ENCODE peak calls at places on chromosome 10, in seven cellular contexts. One of them, this sample, is unnamed.

GRCh38 chr10:89837173-89838001 is 136.0 kb downstream of the KIF20B start:
- DNase-seq in endothelial cell of umbilical vein: peak
- DNase-seq in Peyer's patch: peak
- DNase-seq in psoas muscle: peak
- DNase-seq in cardiac muscle cell: peak
- DNase-seq in brain microvascular endothelial cell: no peak
- DNase-seq in ovary: peak
- DNase-seq in this sample: peak

GRCh38 chr10:43075612-43076003 is 1.3 kb upstream of the RET start:
- DNase-seq in endothelial cell of umbilical vein: no peak
- DNase-seq in ovary: no peak
- DNase-seq in cardiac muscle cell: no peak
- DNase-seq in Peyer's patch: no peak
- DNase-seq in psoas muscle: peak
- DNase-seq in brain microvascular endothelial cell: no peak
- DNase-seq in this sample: no peak

GRCh38 chr10:132984801-132985545 is 42.6 kb upstream of the CFAP46 start:
- DNase-seq in endothelial cell of umbilical vein: no peak
- DNase-seq in psoas muscle: peak
- DNase-seq in ovary: no peak
- DNase-seq in Peyer's patch: peak
- DNase-seq in cardiac muscle cell: no peak
- DNase-seq in brain microvascular endothelial cell: no peak
- DNase-seq in this sample: no peak

GRCh38 chr10:83991986-83992753 is 147.1 kb upstream of the GHITM start:
- DNase-seq in endothelial cell of umbilical vein: peak
- DNase-seq in Peyer's patch: no peak
- DNase-seq in cardiac muscle cell: peak
- DNase-seq in brain microvascular endothelial cell: no peak
- DNase-seq in ovary: no peak
- DNase-seq in psoas muscle: no peak
- DNase-seq in this sample: peak

GRCh38 chr10:125772112-125772863 is 3.3 kb downstream of the MMP21 start:
- DNase-seq in brain microvascular endothelial cell: no peak
- DNase-seq in ovary: no peak
- DNase-seq in Peyer's patch: no peak
- DNase-seq in endothelial cell of umbilical vein: no peak
- DNase-seq in cardiac muscle cell: no peak
- DNase-seq in psoas muscle: no peak
- DNase-seq in this sample: no peak

GRCh38 chr10:112896722-112897121 is 53.3 kb upstream of the TCF7L2 start:
- DNase-seq in psoas muscle: no peak
- DNase-seq in Peyer's patch: no peak
- DNase-seq in cardiac muscle cell: no peak
- DNase-seq in ovary: no peak
- DNase-seq in endothelial cell of umbilical vein: no peak
- DNase-seq in brain microvascular endothelial cell: no peak
- DNase-seq in this sample: no peak

GRCh38 chr10:77004917-77005564 is 632.6 kb downstream of the KCNMA1 start:
- DNase-seq in endothelial cell of umbilical vein: peak
- DNase-seq in Peyer's patch: no peak
- DNase-seq in ovary: no peak
- DNase-seq in brain microvascular endothelial cell: peak
- DNase-seq in cardiac muscle cell: peak
- DNase-seq in psoas muscle: no peak
- DNase-seq in this sample: peak

GRCh38 chr10:91444211-91444610 is 34.1 kb downstream of the HECTD2 start:
- DNase-seq in psoas muscle: no peak
- DNase-seq in cardiac muscle cell: no peak
- DNase-seq in endothelial cell of umbilical vein: no peak
- DNase-seq in brain microvascular endothelial cell: no peak
- DNase-seq in ovary: no peak
- DNase-seq in Peyer's patch: no peak
- DNase-seq in this sample: no peak

GRCh38 chr10:112409755-112410154 is 35.8 kb downstream of the ACSL5 start:
- DNase-seq in Peyer's patch: no peak
- DNase-seq in endothelial cell of umbilical vein: no peak
- DNase-seq in psoas muscle: no peak
- DNase-seq in cardiac muscle cell: no peak
- DNase-seq in ovary: no peak
- DNase-seq in brain microvascular endothelial cell: no peak
- DNase-seq in this sample: no peak

GRCh38 chr10:86260564-86260963 is 106.0 kb downstream of the GRID1 start:
- DNase-seq in psoas muscle: no peak
- DNase-seq in ovary: no peak
- DNase-seq in cardiac muscle cell: no peak
- DNase-seq in endothelial cell of umbilical vein: no peak
- DNase-seq in Peyer's patch: no peak
- DNase-seq in brain microvascular endothelial cell: no peak
- DNase-seq in this sample: no peak

GRCh38 chr10:118412132-118412531 is 70.0 kb upstream of the FAM204A start:
- DNase-seq in brain microvascular endothelial cell: no peak
- DNase-seq in cardiac muscle cell: no peak
- DNase-seq in Peyer's patch: no peak
- DNase-seq in ovary: no peak
- DNase-seq in endothelial cell of umbilical vein: no peak
- DNase-seq in psoas muscle: no peak
- DNase-seq in this sample: no peak

GRCh38 chr10:98252451-98252850 is 15.5 kb downstream of the LOXL4 start:
- DNase-seq in cardiac muscle cell: no peak
- DNase-seq in psoas muscle: no peak
- DNase-seq in endothelial cell of umbilical vein: no peak
- DNase-seq in Peyer's patch: no peak
- DNase-seq in ovary: no peak
- DNase-seq in brain microvascular endothelial cell: no peak
- DNase-seq in this sample: no peak

GRCh38 chr10:93680414-93681047 is 21.9 kb downstream of the FRA10AC1 start:
- DNase-seq in ovary: no peak
- DNase-seq in cardiac muscle cell: peak
- DNase-seq in brain microvascular endothelial cell: peak
- DNase-seq in Peyer's patch: no peak
- DNase-seq in psoas muscle: no peak
- DNase-seq in endothelial cell of umbilical vein: peak
- DNase-seq in this sample: no peak

GRCh38 chr10:109934958-109935793 is 11.9 kb upstream of the XPNPEP1 start:
- DNase-seq in Peyer's patch: no peak
- DNase-seq in ovary: no peak
- DNase-seq in cardiac muscle cell: peak
- DNase-seq in endothelial cell of umbilical vein: peak
- DNase-seq in psoas muscle: no peak
- DNase-seq in brain microvascular endothelial cell: peak
- DNase-seq in this sample: peak

GRCh38 chr10:63722537-63722936 is 201.3 kb downstream of the REEP3 start:
- DNase-seq in endothelial cell of umbilical vein: peak
- DNase-seq in psoas muscle: peak
- DNase-seq in ovary: no peak
- DNase-seq in brain microvascular endothelial cell: peak
- DNase-seq in Peyer's patch: no peak
- DNase-seq in cardiac muscle cell: peak
- DNase-seq in this sample: no peak

GRCh38 chr10:110436554-110437350 is 61.0 kb upstream of the DUSP5 start:
- DNase-seq in ovary: no peak
- DNase-seq in psoas muscle: peak
- DNase-seq in Peyer's patch: peak
- DNase-seq in brain microvascular endothelial cell: no peak
- DNase-seq in cardiac muscle cell: no peak
- DNase-seq in endothelial cell of umbilical vein: no peak
- DNase-seq in this sample: no peak

GRCh38 chr10:43348511-43349312 is 22.7 kb upstream of the FXYD4 start:
- DNase-seq in endothelial cell of umbilical vein: peak
- DNase-seq in psoas muscle: peak
- DNase-seq in cardiac muscle cell: peak
- DNase-seq in brain microvascular endothelial cell: peak
- DNase-seq in ovary: peak
- DNase-seq in Peyer's patch: peak
- DNase-seq in this sample: peak

GRCh38 chr10:112215342-112215774 is 31.8 kb upstream of the GPAM start:
- DNase-seq in psoas muscle: no peak
- DNase-seq in endothelial cell of umbilical vein: no peak
- DNase-seq in Peyer's patch: no peak
- DNase-seq in brain microvascular endothelial cell: no peak
- DNase-seq in ovary: no peak
- DNase-seq in cardiac muscle cell: peak
- DNase-seq in this sample: peak

GRCh38 chr10:34241226-34242000 is 573.7 kb downstream of the PARD3 start:
- DNase-seq in brain microvascular endothelial cell: no peak
- DNase-seq in endothelial cell of umbilical vein: no peak
- DNase-seq in cardiac muscle cell: no peak
- DNase-seq in ovary: no peak
- DNase-seq in psoas muscle: no peak
- DNase-seq in Peyer's patch: no peak
- DNase-seq in this sample: no peak

GRCh38 chr10:124324856-124325657 is 93.7 kb downstream of the OAT start:
- DNase-seq in Peyer's patch: no peak
- DNase-seq in ovary: no peak
- DNase-seq in cardiac muscle cell: no peak
- DNase-seq in endothelial cell of umbilical vein: no peak
- DNase-seq in brain microvascular endothelial cell: no peak
- DNase-seq in psoas muscle: no peak
- DNase-seq in this sample: no peak

DNA sequence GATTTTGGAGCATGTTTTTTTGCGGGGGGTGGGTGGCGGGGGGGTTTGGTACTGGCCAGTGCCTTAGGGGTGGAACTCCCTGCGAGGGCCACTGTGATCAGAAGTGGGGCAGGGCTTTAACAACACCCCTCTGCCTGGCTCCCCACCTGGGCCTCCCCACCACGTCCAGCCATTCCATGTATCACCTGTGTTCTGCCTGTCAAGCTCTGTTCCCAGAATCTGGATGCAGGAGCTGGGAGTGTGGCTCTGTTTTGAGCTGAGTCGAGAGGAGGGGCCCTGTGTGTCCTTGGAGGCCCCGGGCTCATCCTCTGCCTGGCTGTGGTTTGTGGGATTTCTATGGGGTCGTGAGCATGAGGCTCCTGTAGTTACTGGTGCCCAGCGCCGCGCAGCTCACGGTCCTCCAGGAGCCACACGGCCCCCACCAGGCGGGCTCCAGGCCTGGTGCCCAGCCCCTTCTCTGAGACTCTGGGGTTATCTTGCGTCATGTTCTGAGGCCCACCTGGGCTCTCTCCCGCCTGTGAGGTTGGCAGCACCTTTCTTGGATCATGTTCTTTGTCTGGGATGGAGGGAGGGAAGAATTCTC is 29.6 kb downstream of the PFKFB3 start:
- DNase-seq in psoas muscle: no peak
- DNase-seq in brain microvascular endothelial cell: no peak
- DNase-seq in endothelial cell of umbilical vein: no peak
- DNase-seq in cardiac muscle cell: no peak
- DNase-seq in Peyer's patch: no peak
- DNase-seq in ovary: no peak
- DNase-seq in this sample: no peak
- H3K27ac ChIP-seq in psoas muscle: no peak
- H3K27ac ChIP-seq in brain microvascular endothelial cell: no peak
- H3K27ac ChIP-seq in endothelial cell of umbilical vein: no peak
- H3K27ac ChIP-seq in cardiac muscle cell: peak
- H3K27ac ChIP-seq in Peyer's patch: no peak
- H3K27ac ChIP-seq in ovary: no peak
- H3K27ac ChIP-seq in this sample: no peak

DNA sequence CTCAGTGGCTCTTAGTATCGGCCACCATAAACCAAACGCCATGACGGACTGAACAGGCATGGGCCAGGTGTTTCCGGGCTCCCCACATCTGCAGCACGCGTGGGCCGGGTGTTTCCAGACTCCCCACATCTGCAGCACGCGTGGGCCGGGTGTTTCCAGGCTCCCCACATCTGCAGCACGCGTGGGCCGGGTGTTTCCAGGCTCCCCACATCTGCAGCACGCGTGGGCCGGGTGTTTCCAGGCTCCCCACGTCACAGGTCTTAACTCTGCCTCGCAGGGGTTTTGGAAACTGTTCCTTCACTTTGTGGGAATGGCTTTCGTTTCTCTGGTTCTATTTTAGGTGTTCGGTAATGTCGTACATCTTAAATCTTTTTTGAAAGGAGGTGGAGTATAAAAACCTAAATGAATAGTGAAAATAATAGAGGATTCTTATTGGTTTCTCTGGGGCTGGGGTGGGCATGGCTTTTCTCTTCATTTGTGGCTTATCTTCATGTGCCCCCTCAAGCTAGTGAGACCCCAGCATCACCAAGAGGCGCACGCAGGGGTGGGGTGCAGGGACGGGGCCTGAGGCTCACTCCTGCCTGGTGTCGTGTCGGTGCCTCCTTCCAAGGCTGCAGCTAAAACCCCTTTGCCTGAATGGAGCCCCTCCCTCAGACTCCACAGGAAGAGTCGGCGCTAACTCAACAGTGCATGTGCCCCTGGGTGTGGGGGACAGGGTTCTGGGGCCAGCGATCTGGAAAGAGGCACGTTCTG is 126.3 kb downstream of the WDR37 start:
- DNase-seq in Peyer's patch: peak
- DNase-seq in cardiac muscle cell: no peak
- DNase-seq in psoas muscle: no peak
- DNase-seq in ovary: no peak
- DNase-seq in brain microvascular endothelial cell: no peak
- DNase-seq in endothelial cell of umbilical vein: no peak
- DNase-seq in this sample: no peak
- H3K27ac ChIP-seq in Peyer's patch: no peak
- H3K27ac ChIP-seq in cardiac muscle cell: no peak
- H3K27ac ChIP-seq in psoas muscle: no peak
- H3K27ac ChIP-seq in ovary: no peak
- H3K27ac ChIP-seq in brain microvascular endothelial cell: no peak
- H3K27ac ChIP-seq in endothelial cell of umbilical vein: no peak
- H3K27ac ChIP-seq in this sample: no peak

GRCh38 chr10:25502453-25502852 is 327.7 kb downstream of the GPR158 start:
- DNase-seq in ovary: no peak
- DNase-seq in psoas muscle: no peak
- DNase-seq in cardiac muscle cell: no peak
- DNase-seq in endothelial cell of umbilical vein: no peak
- DNase-seq in brain microvascular endothelial cell: no peak
- DNase-seq in Peyer's patch: no peak
- DNase-seq in this sample: no peak
- H3K27ac ChIP-seq in ovary: no peak
- H3K27ac ChIP-seq in psoas muscle: no peak
- H3K27ac ChIP-seq in cardiac muscle cell: peak
- H3K27ac ChIP-seq in endothelial cell of umbilical vein: no peak
- H3K27ac ChIP-seq in brain microvascular endothelial cell: no peak
- H3K27ac ChIP-seq in Peyer's patch: no peak
- H3K27ac ChIP-seq in this sample: no peak

GRCh38 chr10:102775201-102775972 is 31.6 kb downstream of the WBP1L start:
- DNase-seq in psoas muscle: peak
- DNase-seq in cardiac muscle cell: peak
- DNase-seq in brain microvascular endothelial cell: no peak
- DNase-seq in ovary: peak
- DNase-seq in Peyer's patch: no peak
- DNase-seq in endothelial cell of umbilical vein: peak
- DNase-seq in this sample: peak

GRCh38 chr10:102776779-102777417 is 33.1 kb downstream of the WBP1L start:
- DNase-seq in Peyer's patch: no peak
- DNase-seq in cardiac muscle cell: peak
- DNase-seq in psoas muscle: peak
- DNase-seq in endothelial cell of umbilical vein: peak
- DNase-seq in brain microvascular endothelial cell: peak
- DNase-seq in ovary: peak
- DNase-seq in this sample: peak

GRCh38 chr10:102773986-102774385 is 30.2 kb downstream of the WBP1L start:
- DNase-seq in cardiac muscle cell: peak
- DNase-seq in ovary: peak
- DNase-seq in endothelial cell of umbilical vein: peak
- DNase-seq in psoas muscle: no peak
- DNase-seq in brain microvascular endothelial cell: no peak
- DNase-seq in Peyer's patch: no peak
- DNase-seq in this sample: no peak

GRCh38 chr10:102777696-102778530 is 34.2 kb downstream of the WBP1L start:
- DNase-seq in cardiac muscle cell: no peak
- DNase-seq in endothelial cell of umbilical vein: no peak
- DNase-seq in ovary: no peak
- DNase-seq in Peyer's patch: no peak
- DNase-seq in brain microvascular endothelial cell: no peak
- DNase-seq in psoas muscle: peak
- DNase-seq in this sample: no peak

GRCh38 chr10:102775973-102776669 is 32.4 kb downstream of the WBP1L start:
- DNase-seq in psoas muscle: peak
- DNase-seq in endothelial cell of umbilical vein: peak
- DNase-seq in brain microvascular endothelial cell: peak
- DNase-seq in Peyer's patch: no peak
- DNase-seq in ovary: peak
- DNase-seq in cardiac muscle cell: peak
- DNase-seq in this sample: peak
- H3K27ac ChIP-seq in psoas muscle: peak
- H3K27ac ChIP-seq in endothelial cell of umbilical vein: peak
- H3K27ac ChIP-seq in brain microvascular endothelial cell: peak
- H3K27ac ChIP-seq in Peyer's patch: peak
- H3K27ac ChIP-seq in ovary: peak
- H3K27ac ChIP-seq in cardiac muscle cell: peak
- H3K27ac ChIP-seq in this sample: peak

This sample was measured in testis.